ENCODE peak calls at places on chromosomes 1 and 21, in five cellular contexts. One of them, this sample, is unnamed.

GRCh38 chr21:26846036-26846931 is 1.1 kb upstream of the ADAMTS1 start:
- DNase-seq in gastrocnemius medialis: peak; percentile 77
- DNase-seq in HepG2: no peak
- DNase-seq in fibroblast of villous mesenchyme: peak; percentile 85
- DNase-seq in astrocyte of the cerebellum: no peak
- DNase-seq in this sample: peak; percentile 70

GRCh38 chr1:119659628-119660027 is 11.6 kb upstream of the ZNF697 start:
- DNase-seq in HepG2: no peak
- DNase-seq in astrocyte of the cerebellum: no peak
- DNase-seq in gastrocnemius medialis: no peak
- DNase-seq in fibroblast of villous mesenchyme: peak; percentile 65
- DNase-seq in this sample: peak; percentile 67

GRCh38 chr1:30353637-30354036 is 369.7 kb downstream of the MATN1 start:
- DNase-seq in HepG2: no peak
- DNase-seq in gastrocnemius medialis: no peak
- DNase-seq in fibroblast of villous mesenchyme: no peak
- DNase-seq in astrocyte of the cerebellum: no peak
- DNase-seq in this sample: peak; percentile 11

GRCh38 chr1:230348386-230349022 is 77.6 kb downstream of the PGBD5 start:
- DNase-seq in astrocyte of the cerebellum: no peak
- DNase-seq in gastrocnemius medialis: no peak
- DNase-seq in fibroblast of villous mesenchyme: no peak
- DNase-seq in HepG2: no peak
- DNase-seq in this sample: no peak

GRCh38 chr1:204445860-204446412 is 34.3 kb upstream of the PPP1R15B start:
- DNase-seq in HepG2: peak; percentile 18
- DNase-seq in fibroblast of villous mesenchyme: no peak
- DNase-seq in gastrocnemius medialis: no peak
- DNase-seq in astrocyte of the cerebellum: no peak
- DNase-seq in this sample: peak; percentile 40

GRCh38 chr1:153404768-153405167 is 11.6 kb upstream of the S100A7A start:
- DNase-seq in gastrocnemius medialis: peak; percentile 39
- DNase-seq in astrocyte of the cerebellum: no peak
- DNase-seq in HepG2: peak; percentile 11
- DNase-seq in fibroblast of villous mesenchyme: no peak
- DNase-seq in this sample: no peak

GRCh38 chr1:90963651-90964050 is 58.2 kb downstream of the ZNF644 start:
- DNase-seq in astrocyte of the cerebellum: peak; percentile 8
- DNase-seq in fibroblast of villous mesenchyme: no peak
- DNase-seq in gastrocnemius medialis: no peak
- DNase-seq in HepG2: no peak
- DNase-seq in this sample: peak; percentile 35

GRCh38 chr1:97137862-97138514 is 416.4 kb downstream of the PTBP2 start:
- DNase-seq in gastrocnemius medialis: peak; percentile 15
- DNase-seq in astrocyte of the cerebellum: peak; percentile 42
- DNase-seq in fibroblast of villous mesenchyme: peak; percentile 66
- DNase-seq in HepG2: peak; percentile 22
- DNase-seq in this sample: peak; percentile 94

GRCh38 chr1:85544689-85545203 is 35.8 kb upstream of the CCN1 start:
- DNase-seq in astrocyte of the cerebellum: no peak
- DNase-seq in gastrocnemius medialis: no peak
- DNase-seq in fibroblast of villous mesenchyme: peak; percentile 23
- DNase-seq in HepG2: peak; percentile 46
- DNase-seq in this sample: peak; percentile 56

GRCh38 chr1:51100264-51100880 is 1.7 kb upstream of the C1orf185 start:
- DNase-seq in gastrocnemius medialis: no peak
- DNase-seq in HepG2: no peak
- DNase-seq in fibroblast of villous mesenchyme: no peak
- DNase-seq in astrocyte of the cerebellum: no peak
- DNase-seq in this sample: no peak

GRCh38 chr21:43716376-43717165 is 2.4 kb upstream of the PDXK start:
- DNase-seq in fibroblast of villous mesenchyme: peak; percentile 76
- DNase-seq in astrocyte of the cerebellum: no peak
- DNase-seq in gastrocnemius medialis: no peak
- DNase-seq in HepG2: no peak
- DNase-seq in this sample: no peak

GRCh38 chr1:233441981-233442380 is 114.5 kb downstream of the MAP3K21 start:
- DNase-seq in astrocyte of the cerebellum: no peak
- DNase-seq in gastrocnemius medialis: no peak
- DNase-seq in HepG2: no peak
- DNase-seq in fibroblast of villous mesenchyme: no peak
- DNase-seq in this sample: no peak

GRCh38 chr21:38898422-38899098 is 92.8 kb downstream of the ETS2 start:
- DNase-seq in astrocyte of the cerebellum: no peak
- DNase-seq in fibroblast of villous mesenchyme: no peak
- DNase-seq in HepG2: no peak
- DNase-seq in gastrocnemius medialis: peak; percentile 51
- DNase-seq in this sample: no peak

GRCh38 chr1:209202826-209203439 is 380.6 kb upstream of the CAMK1G start:
- DNase-seq in fibroblast of villous mesenchyme: peak; percentile 60
- DNase-seq in gastrocnemius medialis: no peak
- DNase-seq in astrocyte of the cerebellum: peak; percentile 38
- DNase-seq in HepG2: peak; percentile 46
- DNase-seq in this sample: peak; percentile 78

GRCh38 chr1:41322835-41323234 is 38.4 kb upstream of the FOXO6 start:
- DNase-seq in gastrocnemius medialis: peak; percentile 75
- DNase-seq in astrocyte of the cerebellum: no peak
- DNase-seq in fibroblast of villous mesenchyme: peak; percentile 17
- DNase-seq in HepG2: peak; percentile 46
- DNase-seq in this sample: no peak

GRCh38 chr1:153912349-153912748 is 10.4 kb downstream of the GATAD2B start:
- DNase-seq in gastrocnemius medialis: no peak
- DNase-seq in astrocyte of the cerebellum: no peak
- DNase-seq in fibroblast of villous mesenchyme: no peak
- DNase-seq in HepG2: no peak
- DNase-seq in this sample: no peak

GRCh38 chr1:192807968-192808587 is 761 bp upstream of the RGS2 start:
- DNase-seq in astrocyte of the cerebellum: no peak
- DNase-seq in HepG2: no peak
- DNase-seq in fibroblast of villous mesenchyme: peak; percentile 67
- DNase-seq in gastrocnemius medialis: no peak
- DNase-seq in this sample: peak; percentile 81

GRCh38 chr1:155691992-155692528 is 3.2 kb downstream of the DAP3 start:
- DNase-seq in HepG2: no peak
- DNase-seq in astrocyte of the cerebellum: no peak
- DNase-seq in fibroblast of villous mesenchyme: no peak
- DNase-seq in gastrocnemius medialis: no peak
- DNase-seq in this sample: no peak

GRCh38 chr1:25182629-25183028 is 49.7 kb downstream of the SYF2 start:
- DNase-seq in HepG2: no peak
- DNase-seq in gastrocnemius medialis: no peak
- DNase-seq in fibroblast of villous mesenchyme: peak; percentile 9
- DNase-seq in astrocyte of the cerebellum: peak; percentile 26
- DNase-seq in this sample: peak; percentile 27

GRCh38 chr1:21046132-21046531 is 130.6 kb downstream of the EIF4G3 start:
- DNase-seq in HepG2: no peak
- DNase-seq in gastrocnemius medialis: no peak
- DNase-seq in astrocyte of the cerebellum: no peak
- DNase-seq in fibroblast of villous mesenchyme: no peak
- DNase-seq in this sample: no peak

GRCh38 chr21:28636988-28637691 is 355.5 kb downstream of the LTN1 start:
- DNase-seq in astrocyte of the cerebellum: peak; percentile 76
- DNase-seq in gastrocnemius medialis: no peak
- DNase-seq in HepG2: no peak
- DNase-seq in fibroblast of villous mesenchyme: peak; percentile 55
- DNase-seq in this sample: peak; percentile 83

GRCh38 chr1:223014142-223014873 is 128.7 kb downstream of the TLR5 start:
- DNase-seq in astrocyte of the cerebellum: no peak
- DNase-seq in gastrocnemius medialis: no peak
- DNase-seq in fibroblast of villous mesenchyme: no peak
- DNase-seq in HepG2: no peak
- DNase-seq in this sample: no peak

GRCh38 chr1:209688746-209689234 is 13.6 kb downstream of the G0S2 start:
- DNase-seq in astrocyte of the cerebellum: no peak
- DNase-seq in gastrocnemius medialis: no peak
- DNase-seq in fibroblast of villous mesenchyme: peak; percentile 86
- DNase-seq in HepG2: no peak
- DNase-seq in this sample: peak; percentile 41

GRCh38 chr21:42062543-42063022 is 8.5 kb upstream of the UMODL1 start:
- DNase-seq in HepG2: no peak
- DNase-seq in gastrocnemius medialis: peak; percentile 39
- DNase-seq in fibroblast of villous mesenchyme: no peak
- DNase-seq in astrocyte of the cerebellum: no peak
- DNase-seq in this sample: peak; percentile 9

GRCh38 chr1:41618066-41618825 is 133.8 kb upstream of the EDN2 start:
- DNase-seq in HepG2: no peak
- DNase-seq in astrocyte of the cerebellum: no peak
- DNase-seq in fibroblast of villous mesenchyme: peak; percentile 93
- DNase-seq in gastrocnemius medialis: peak; percentile 93
- DNase-seq in this sample: peak; percentile 67

GRCh38 chr1:67711150-67711849 is 26.3 kb downstream of the GADD45A start:
- DNase-seq in fibroblast of villous mesenchyme: no peak
- DNase-seq in astrocyte of the cerebellum: no peak
- DNase-seq in gastrocnemius medialis: no peak
- DNase-seq in HepG2: no peak
- DNase-seq in this sample: no peak

GRCh38 chr21:44609193-44609592 is 2.7 kb upstream of the KRTAP10-8 start:
- DNase-seq in gastrocnemius medialis: no peak
- DNase-seq in HepG2: no peak
- DNase-seq in astrocyte of the cerebellum: no peak
- DNase-seq in fibroblast of villous mesenchyme: no peak
- DNase-seq in this sample: no peak

GRCh38 chr1:13725714-13726175 is 25.8 kb downstream of the PRDM2 start:
- DNase-seq in astrocyte of the cerebellum: peak; percentile 90
- DNase-seq in gastrocnemius medialis: no peak
- DNase-seq in fibroblast of villous mesenchyme: peak; percentile 43
- DNase-seq in HepG2: peak; percentile 20
- DNase-seq in this sample: peak; percentile 86

GRCh38 chr1:115134850-115135484 is 45.7 kb upstream of the TSPAN2 start:
- DNase-seq in HepG2: no peak
- DNase-seq in astrocyte of the cerebellum: peak; percentile 45
- DNase-seq in gastrocnemius medialis: no peak
- DNase-seq in fibroblast of villous mesenchyme: peak; percentile 34
- DNase-seq in this sample: peak; percentile 67

GRCh38 chr1:213176341-213176740 is 125.3 kb downstream of the RPS6KC1 start:
- DNase-seq in HepG2: no peak
- DNase-seq in astrocyte of the cerebellum: no peak
- DNase-seq in gastrocnemius medialis: no peak
- DNase-seq in fibroblast of villous mesenchyme: no peak
- DNase-seq in this sample: peak; percentile 4

GRCh38 chr21:35014302-35015044 is 34.6 kb downstream of the RUNX1 start:
- DNase-seq in fibroblast of villous mesenchyme: peak; percentile 52
- DNase-seq in astrocyte of the cerebellum: no peak
- DNase-seq in gastrocnemius medialis: no peak
- DNase-seq in HepG2: no peak
- DNase-seq in this sample: no peak

GRCh38 chr1:64242895-64243756 is 39.7 kb downstream of the UBE2U start:
- DNase-seq in fibroblast of villous mesenchyme: peak; percentile 58
- DNase-seq in HepG2: peak; percentile 14
- DNase-seq in gastrocnemius medialis: no peak
- DNase-seq in astrocyte of the cerebellum: peak; percentile 42
- DNase-seq in this sample: peak; percentile 79

GRCh38 chr1:46528297-46528955 is 23.0 kb downstream of the KNCN start:
- DNase-seq in HepG2: no peak
- DNase-seq in gastrocnemius medialis: no peak
- DNase-seq in astrocyte of the cerebellum: no peak
- DNase-seq in fibroblast of villous mesenchyme: peak; percentile 14
- DNase-seq in this sample: peak; percentile 41

GRCh38 chr1:112105557-112105956 is 116.1 kb upstream of the KCND3 start:
- DNase-seq in fibroblast of villous mesenchyme: no peak
- DNase-seq in astrocyte of the cerebellum: no peak
- DNase-seq in HepG2: no peak
- DNase-seq in gastrocnemius medialis: no peak
- DNase-seq in this sample: no peak
- TF ChIP-seq CTCF in fibroblast of villous mesenchyme: no peak
- TF ChIP-seq CTCF in astrocyte of the cerebellum: no peak
- TF ChIP-seq CTCF in HepG2: no peak
- TF ChIP-seq CTCF in gastrocnemius medialis: no peak
- TF ChIP-seq CTCF in this sample: no peak

GRCh38 chr1:2196901-2197638 is 2.5 kb upstream of the FAAP20 start:
- DNase-seq in fibroblast of villous mesenchyme: no peak
- DNase-seq in astrocyte of the cerebellum: no peak
- DNase-seq in HepG2: no peak
- DNase-seq in gastrocnemius medialis: no peak
- DNase-seq in this sample: no peak

GRCh38 chr1:2200308-2200943 is 5.9 kb upstream of the FAAP20 start:
- DNase-seq in fibroblast of villous mesenchyme: peak; percentile 48
- DNase-seq in astrocyte of the cerebellum: no peak
- DNase-seq in HepG2: no peak
- DNase-seq in gastrocnemius medialis: no peak
- DNase-seq in this sample: no peak

GRCh38 chr1:2199042-2199810 is 4.7 kb upstream of the FAAP20 start:
- DNase-seq in gastrocnemius medialis: peak; percentile 85
- DNase-seq in HepG2: peak; percentile 63
- DNase-seq in fibroblast of villous mesenchyme: peak; percentile 96
- DNase-seq in astrocyte of the cerebellum: no peak
- DNase-seq in this sample: peak; percentile 92

GRCh38 chr1:2197732-2198165 is 3.2 kb upstream of the FAAP20 start:
- DNase-seq in astrocyte of the cerebellum: no peak
- DNase-seq in HepG2: no peak
- DNase-seq in fibroblast of villous mesenchyme: no peak
- DNase-seq in gastrocnemius medialis: no peak
- DNase-seq in this sample: no peak

GRCh38 chr1:2198571-2198970 is 4.0 kb upstream of the FAAP20 start:
- DNase-seq in gastrocnemius medialis: no peak
- DNase-seq in astrocyte of the cerebellum: no peak
- DNase-seq in HepG2: no peak
- DNase-seq in fibroblast of villous mesenchyme: no peak
- DNase-seq in this sample: no peak
- H3K4me3 ChIP-seq in gastrocnemius medialis: peak overlapping the region; percentile 51
- H3K4me3 ChIP-seq in astrocyte of the cerebellum: no peak overlapping the region
- H3K4me3 ChIP-seq in HepG2: no peak overlapping the region
- H3K4me3 ChIP-seq in fibroblast of villous mesenchyme: no peak overlapping the region
- H3K4me3 ChIP-seq in this sample: no peak overlapping the region

GRCh38 chr1:164240081-164240480 is 318.9 kb upstream of the PBX1 start:
- DNase-seq in HepG2: no peak
- DNase-seq in gastrocnemius medialis: no peak
- DNase-seq in astrocyte of the cerebellum: no peak
- DNase-seq in fibroblast of villous mesenchyme: peak; percentile 3
- DNase-seq in this sample: peak; percentile 33
- TF ChIP-seq CTCF in HepG2: no peak
- TF ChIP-seq CTCF in gastrocnemius medialis: no peak
- TF ChIP-seq CTCF in astrocyte of the cerebellum: peak; percentile 20
- TF ChIP-seq CTCF in fibroblast of villous mesenchyme: peak; percentile 9
- TF ChIP-seq CTCF in this sample: peak; percentile 49

DNA sequence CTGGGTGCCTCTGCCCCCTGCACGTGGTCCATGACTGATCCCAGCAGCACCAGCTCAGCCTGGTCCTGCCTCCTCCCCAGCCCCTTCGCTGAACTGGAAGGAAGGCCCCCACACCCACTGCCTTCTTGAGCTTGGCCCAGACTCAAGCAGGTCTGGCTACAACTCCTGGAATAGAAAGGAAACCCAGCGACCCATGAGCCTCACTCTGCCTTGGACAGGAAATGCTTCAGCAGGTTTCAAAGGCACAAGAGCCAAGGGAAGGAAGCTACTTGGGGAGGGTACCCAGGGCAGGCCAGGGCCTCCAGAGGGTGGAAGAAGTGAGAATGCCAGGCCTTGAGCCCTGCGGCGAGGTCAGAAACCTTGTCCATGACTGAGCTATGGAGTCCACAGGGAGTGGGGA is 35.9 kb upstream of the RD3 start:
- DNase-seq in astrocyte of the cerebellum: no peak
- DNase-seq in fibroblast of villous mesenchyme: no peak
- DNase-seq in HepG2: no peak
- DNase-seq in gastrocnemius medialis: no peak
- DNase-seq in this sample: peak; percentile 30
- H3K4me3 ChIP-seq in astrocyte of the cerebellum: no peak overlapping the region
- H3K4me3 ChIP-seq in fibroblast of villous mesenchyme: no peak overlapping the region
- H3K4me3 ChIP-seq in HepG2: no peak overlapping the region
- H3K4me3 ChIP-seq in gastrocnemius medialis: no peak overlapping the region
- H3K4me3 ChIP-seq in this sample: no peak overlapping the region

This sample was measured in choroid plexus epithelial cell.